ENCODE peak calls at places on chromosomes 1 and 21, in four cellular contexts. A, J, B and D are unnamed samples.

GRCh38 chr1:154784924-154785531 is 85.1 kb downstream of the KCNN3 start:
- DNase-seq in J (peak), A (no peak), B (peak), D (peak)

GRCh38 chr1:59698386-59698785 is 116.4 kb upstream of the HOOK1 start:
- DNase-seq in B (no peak), J (no peak), A (no peak), D (no peak)

GRCh38 chr1:198531891-198532290 is 8.6 kb downstream of the ATP6V1G3 start:
- DNase-seq in B (no peak), A (no peak), J (no peak), D (no peak)

GRCh38 chr1:87766737-87767136 is 438.1 kb downstream of the LMO4 start:
- DNase-seq in B (no peak), A (no peak), J (no peak), D (no peak)

GRCh38 chr1:2044510-2045319 is 5.5 kb upstream of the PRKCZ start:
- DNase-seq in B (peak), J (peak), A (peak), D (no peak)

GRCh38 chr1:215793210-215793609 is 226.1 kb downstream of the KCTD3 start:
- DNase-seq in B (no peak), A (no peak), J (no peak), D (no peak)

GRCh38 chr1:19398309-19398760 is 86.2 kb downstream of the SLC66A1 start:
- DNase-seq in J (no peak), A (no peak), B (no peak), D (no peak)

GRCh38 chr1:17259233-17259873 is 10.5 kb downstream of the PADI3 start:
- DNase-seq in J (no peak), B (no peak), A (no peak), D (no peak)

GRCh38 chr1:192739476-192740184 is 69.2 kb upstream of the RGS2 start:
- DNase-seq in B (peak), J (no peak), A (no peak), D (no peak)

GRCh38 chr1:16967095-16967567 is 13.3 kb downstream of the MFAP2 start:
- DNase-seq in B (no peak), A (no peak), J (no peak), D (no peak)

GRCh38 chr1:228490120-228491078 is 3.2 kb downstream of the RNF187 start:
- DNase-seq in B (no peak), J (no peak), A (no peak), D (peak)

GRCh38 chr1:211068976-211069375 is 65.0 kb downstream of the KCNH1 start:
- DNase-seq in A (no peak), J (no peak), B (no peak), D (no peak)

GRCh38 chr1:54260810-54261209 is 60.8 kb downstream of the MRPL37 start:
- DNase-seq in B (no peak), A (no peak), J (no peak), D (no peak)

GRCh38 chr21:37071561-37072238 is 1.2 kb downstream of the PIGP start:
- DNase-seq in B (no peak), A (peak), J (no peak), D (no peak)

GRCh38 chr1:91148641-91149069 is 126.8 kb upstream of the ZNF644 start:
- DNase-seq in A (no peak), J (no peak), B (no peak), D (no peak)

GRCh38 chr1:206002160-206002559 is 1.0 kb downstream of the RAB7B start:
- DNase-seq in B (no peak), J (no peak), A (no peak), D (no peak)

GRCh38 chr1:21268281-21269239 is 21.7 kb downstream of the ECE1 start:
- DNase-seq in B (no peak), A (no peak), J (no peak), D (no peak)

GRCh38 chr1:70458120-70458519 is 47.1 kb downstream of the CTH start:
- DNase-seq in J (no peak), B (no peak), A (no peak), D (no peak)

GRCh38 chr21:45453308-45453950 is 48.5 kb downstream of the COL18A1 start:
- DNase-seq in A (no peak), B (no peak), J (no peak), D (no peak)

GRCh38 chr1:220809187-220809550 is 22.5 kb downstream of the MTARC1 start:
- DNase-seq in J (no peak), B (no peak), A (no peak), D (no peak)

GRCh38 chr21:35926003-35926541 is 134.3 kb downstream of the SETD4 start:
- DNase-seq in J (no peak), B (no peak), A (no peak), D (no peak)

GRCh38 chr1:63928197-63929105 is 154.6 kb downstream of the ROR1 start:
- DNase-seq in J (no peak), A (no peak), B (no peak), D (peak)

GRCh38 chr1:186482661-186483255 is 21.8 kb upstream of the PDC start:
- DNase-seq in B (peak), J (peak), A (peak), D (peak)

GRCh38 chr1:61244114-61244513 is 161.8 kb downstream of the NFIA start:
- DNase-seq in A (no peak), B (no peak), J (no peak), D (no peak)

GRCh38 chr1:162471290-162471853 is 26.2 kb upstream of the UHMK1 start:
- DNase-seq in B (no peak), A (no peak), J (no peak), D (no peak)

GRCh38 chr21:44931137-44931500 is 8.7 kb upstream of the SLX9 start:
- DNase-seq in A (no peak), B (no peak), J (peak), D (no peak)

GRCh38 chr1:19651141-19651737 is 7.1 kb downstream of the NBL1 start:
- DNase-seq in A (no peak), B (peak), J (peak), D (no peak)

GRCh38 chr1:201937624-201938212 is 8.6 kb downstream of the LMOD1 start:
- DNase-seq in A (no peak), B (no peak), J (no peak), D (no peak)

GRCh38 chr1:162056568-162056967 is 12.9 kb upstream of the NOS1AP start:
- DNase-seq in A (no peak), B (no peak), J (no peak), D (no peak)

GRCh38 chr1:154442006-154442740 is 37.0 kb downstream of the IL6R start:
- DNase-seq in A (no peak), B (no peak), J (no peak), D (no peak)

GRCh38 chr1:53999920-54000319 is 18.1 kb downstream of the LDLRAD1 start:
- DNase-seq in B (no peak), A (no peak), J (no peak), D (no peak)

GRCh38 chr1:226479432-226479831 is 69.1 kb upstream of the STUM start:
- DNase-seq in A (peak), B (peak), J (no peak), D (peak)

GRCh38 chr1:50980505-50980904 is 10.5 kb downstream of the CDKN2C start:
- DNase-seq in A (no peak), J (no peak), B (no peak), D (no peak)

GRCh38 chr1:50981741-50982140 is 11.7 kb downstream of the CDKN2C start:
- DNase-seq in J (no peak), A (no peak), B (no peak), D (no peak)

GRCh38 chr1:50979964-50980363 is 9.9 kb downstream of the CDKN2C start:
- DNase-seq in J (no peak), B (no peak), A (no peak), D (no peak)

GRCh38 chr1:50985094-50985493 is 15.0 kb downstream of the CDKN2C start:
- DNase-seq in A (no peak), B (no peak), J (no peak), D (no peak)

DNA sequence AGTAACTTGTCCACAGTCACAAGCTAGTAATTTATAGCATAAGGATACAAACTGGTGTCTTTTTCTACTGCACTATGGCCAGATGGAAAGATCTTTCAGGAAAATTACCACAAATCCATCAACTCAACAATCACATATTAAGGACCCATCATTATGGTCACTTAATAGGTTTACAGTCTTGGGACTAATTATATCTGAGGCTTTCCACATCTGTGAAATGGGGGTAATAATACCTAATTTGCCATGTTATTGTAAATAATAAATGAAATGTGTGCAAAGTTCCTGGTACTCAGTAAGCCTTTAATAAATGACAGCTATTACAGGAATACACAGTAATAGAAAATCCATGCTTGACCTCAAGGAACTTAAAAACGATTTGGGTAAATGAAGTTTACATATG is 13.4 kb downstream of the CDKN2C start:
- DNase-seq in J (no peak), B (no peak), A (no peak), D (no peak)
- H3K4me3 ChIP-seq in J (no peak), B (no peak), A (no peak), D (no peak)

GRCh38 chr1:47367651-47368050 is 34.1 kb downstream of the CMPK1 start:
- DNase-seq in B (no peak), A (no peak), J (no peak), D (no peak)

GRCh38 chr1:47361380-47361779 is 27.8 kb downstream of the CMPK1 start:
- DNase-seq in A (no peak), B (no peak), J (no peak), D (no peak)

GRCh38 chr1:47362828-47363227 is 29.2 kb downstream of the CMPK1 start:
- DNase-seq in B (no peak), A (no peak), J (no peak), D (no peak)
- H3K4me3 ChIP-seq in B (no peak), A (no peak), J (no peak), D (no peak)

GRCh38 chr1:67559222-67559700 is 125.7 kb upstream of the GADD45A start:
- DNase-seq in B (no peak), A (no peak), J (no peak), D (no peak)
- H3K4me3 ChIP-seq in B (no peak), A (no peak), J (no peak), D (no peak)

GRCh38 chr1:9890224-9890731 is 19.8 kb downstream of the CTNNBIP1 start:
- DNase-seq in A (no peak), J (no peak), B (no peak), D (no peak)

GRCh38 chr1:9891207-9891606 is 18.9 kb downstream of the CTNNBIP1 start:
- DNase-seq in B (no peak), A (no peak), J (no peak), D (no peak)

GRCh38 chr1:9887070-9887469 is 23.0 kb downstream of the CTNNBIP1 start:
- DNase-seq in B (no peak), J (no peak), A (no peak), D (no peak)

GRCh38 chr1:9889411-9889810 is 20.7 kb downstream of the CTNNBIP1 start:
- DNase-seq in J (no peak), B (no peak), A (no peak), D (no peak)

GRCh38 chr1:9888886-9889285 is 21.2 kb downstream of the CTNNBIP1 start:
- DNase-seq in J (no peak), A (no peak), B (no peak), D (no peak)
- H3K4me3 ChIP-seq in J (no peak), A (no peak), B (no peak), D (no peak)

GRCh38 chr1:31575373-31576140 is 758 bp upstream of the TINAGL1 start:
- DNase-seq in B (peak), A (peak), J (no peak), D (no peak)

GRCh38 chr1:31579374-31579773 is 3.1 kb downstream of the TINAGL1 start:
- DNase-seq in A (no peak), J (no peak), B (no peak), D (no peak)

GRCh38 chr1:31576201-31576669 is at the start of gene TINAGL1:
- DNase-seq in B (peak), J (no peak), A (peak), D (no peak)

GRCh38 chr1:31576743-31577455 is 584 bp downstream of the TINAGL1 start:
- DNase-seq in A (peak), B (no peak), J (no peak), D (no peak)

DNA sequence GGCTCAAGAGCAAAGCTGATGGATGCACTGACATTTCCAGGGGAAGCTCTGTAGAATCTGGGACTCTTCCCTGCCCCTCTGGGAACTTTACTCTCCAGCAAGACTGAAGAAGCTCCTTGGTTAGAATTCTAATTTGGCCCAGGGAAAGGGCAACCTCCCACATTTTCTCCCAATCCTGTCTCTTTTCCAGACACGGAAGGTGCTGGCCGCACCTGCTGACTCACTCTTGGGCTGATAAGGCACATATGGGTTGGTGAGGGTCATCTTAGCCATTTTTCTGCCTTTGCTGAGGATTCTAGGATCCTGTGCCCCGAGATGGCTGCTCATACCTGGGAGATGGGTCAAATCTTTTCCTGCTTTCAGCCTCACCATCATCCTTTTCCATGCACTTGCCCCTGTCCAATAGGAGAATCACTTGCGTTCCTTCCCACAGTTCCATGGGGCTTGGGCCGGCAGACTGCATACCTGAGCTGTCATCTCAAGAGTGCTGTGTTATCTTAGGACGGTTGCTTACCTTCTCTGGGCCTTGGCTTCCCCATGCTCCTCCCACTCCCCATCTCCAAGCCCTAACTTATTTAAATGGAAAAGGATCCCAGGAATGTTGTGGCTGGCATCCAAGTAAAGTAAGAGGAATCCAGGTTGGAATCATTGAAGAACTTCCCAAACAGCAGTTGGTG is 1.3 kb downstream of the TINAGL1 start:
- DNase-seq in J (no peak), A (peak), B (peak), D (no peak)
- H3K4me3 ChIP-seq in J (no peak), A (peak), B (peak), D (no peak)

GRCh38 chr1:38555130-38555529 is 304.4 kb downstream of the RRAGC start:
- DNase-seq in A (no peak), B (no peak), J (no peak), D (no peak)
- H3K4me3 ChIP-seq in A (no peak), B (no peak), J (no peak), D (no peak)

GRCh38 chr1:224542783-224543440 is 73.2 kb upstream of the CNIH3 start:
- DNase-seq in B (peak), J (no peak), A (no peak), D (no peak)

GRCh38 chr1:224541072-224541790 is 74.9 kb upstream of the CNIH3 start:
- DNase-seq in J (no peak), A (no peak), B (no peak), D (no peak)

GRCh38 chr1:224541901-224542610 is 74.1 kb upstream of the CNIH3 start:
- DNase-seq in B (no peak), A (no peak), J (no peak), D (no peak)

GRCh38 chr1:224540535-224540934 is 75.6 kb upstream of the CNIH3 start:
- DNase-seq in B (no peak), A (no peak), J (no peak), D (peak)

DNA sequence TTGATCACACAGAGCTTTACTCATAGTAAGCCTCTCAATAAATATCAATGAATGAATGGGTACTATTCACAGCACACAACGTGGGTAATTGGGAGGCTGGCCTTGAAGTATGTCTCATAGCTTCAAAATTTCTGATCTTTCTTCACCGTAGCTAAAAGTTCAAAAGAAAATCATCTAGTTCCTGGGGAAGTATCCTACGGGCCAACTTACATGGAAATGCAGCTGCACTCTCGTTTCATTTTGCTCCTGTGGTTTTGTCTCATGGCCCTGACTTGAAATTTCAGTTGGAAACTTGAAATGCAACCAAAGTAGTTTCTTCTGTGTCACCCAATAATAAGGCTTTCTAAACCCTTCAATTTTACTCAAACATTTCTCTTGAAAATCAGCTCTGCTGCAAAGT is 76.1 kb upstream of the CNIH3 start:
- DNase-seq in B (no peak), A (no peak), J (no peak), D (no peak)
- H3K4me3 ChIP-seq in B (no peak), A (no peak), J (no peak), D (no peak)

DNA sequence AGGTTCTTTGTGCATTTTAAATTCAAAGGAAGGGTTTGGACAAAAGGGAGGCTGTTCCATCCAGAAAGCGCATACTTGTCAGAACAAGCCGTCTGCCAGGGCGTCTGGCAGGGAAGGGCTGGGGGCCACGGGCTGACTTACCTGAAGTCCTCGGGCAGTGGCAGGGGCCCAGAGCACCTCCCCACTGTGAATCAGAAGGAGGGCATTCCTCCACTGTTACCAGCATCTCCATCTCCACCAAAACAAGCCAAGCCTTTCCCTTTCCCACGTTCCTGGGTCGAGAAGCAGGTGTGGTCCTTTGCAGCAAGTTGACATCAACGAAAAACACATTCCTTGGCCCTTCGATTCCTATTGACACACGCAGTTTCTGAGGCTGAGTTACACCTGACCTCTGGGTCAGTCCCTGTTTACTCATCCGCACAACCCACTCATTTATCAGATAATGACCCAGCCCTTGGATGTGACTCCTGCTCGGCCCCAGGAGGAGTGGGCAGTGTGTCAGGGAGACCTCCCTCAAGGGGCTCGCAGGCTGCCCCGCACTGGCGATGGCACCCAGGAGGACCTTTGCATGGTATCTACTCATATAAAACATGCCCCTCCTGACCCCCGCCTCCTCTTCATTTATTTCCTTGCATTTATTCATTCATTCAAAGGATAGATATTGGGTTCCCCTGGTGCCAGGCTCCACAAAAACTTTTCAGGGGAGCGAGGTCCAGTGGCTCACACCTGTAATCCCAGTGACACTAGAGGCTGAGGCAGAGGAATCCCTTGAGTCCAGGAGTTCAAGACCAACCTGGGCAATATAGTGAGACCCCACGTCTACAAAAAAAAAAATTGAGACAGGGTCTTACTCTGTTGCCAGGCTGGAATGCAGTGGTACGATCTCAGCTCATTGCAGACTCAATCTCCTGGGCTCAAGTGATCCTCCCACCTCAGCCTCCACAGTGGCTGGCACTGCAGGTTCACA is 60.2 kb downstream of the TOMM20 start:
- DNase-seq in B (peak), A (peak), J (no peak), D (no peak)
- H3K4me3 ChIP-seq in B (peak), A (no peak), J (no peak), D (no peak)

GRCh38 chr21:32136546-32136945 is 142.3 kb downstream of the MIS18A start:
- DNase-seq in A (no peak), B (no peak), J (no peak), D (no peak)
- H3K4me3 ChIP-seq in A (no peak), B (no peak), J (no peak), D (no peak)